ENCODE peak calls at places on chromosomes 13 and 19, in eight cellular contexts. U is mucosa of descending colon, I is ovary, Q is fibroblast of the aortic adventitia, N is GM12865, Y is AG04449, T is AG09319, M is pancreas. B is an unnamed sample.
A peak's percentile ranks its signal among the peaks of the same experiment; 100 is the strongest.

GRCh38 chr19:33302974-33303790 is 848 bp upstream of the CEBPA start:
- DNase-seq in U (peak; percentile 66), I (peak; percentile 60), Q (peak; percentile 57), N (no peak), Y (no peak), T (no peak), M (peak; percentile 88), B (peak; percentile 30)

GRCh38 chr19:34269968-34270621 is 15.7 kb downstream of the GARRE1 start:
- DNase-seq in U (peak; percentile 72), I (no peak), Q (peak; percentile 71), N (peak; percentile 88), Y (no peak), T (no peak), M (no peak), B (peak; percentile 77)

GRCh38 chr13:109297628-109298027 is 488.8 kb downstream of the IRS2 start:
- DNase-seq in U (no peak), I (no peak), Q (peak; percentile 34), N (no peak), Y (peak; percentile 79), T (peak; percentile 74), M (no peak), B (no peak)

GRCh38 chr19:50745221-50745620 is 22.1 kb downstream of the CLEC11A start:
- DNase-seq in U (no peak), I (no peak), Q (no peak), N (no peak), Y (no peak), T (no peak), M (no peak), B (no peak)

GRCh38 chr19:6577410-6578125 is 13.4 kb downstream of the CD70 start:
- DNase-seq in U (no peak), I (no peak), Q (peak; percentile 30), N (peak; percentile 97), Y (no peak), T (no peak), M (no peak), B (peak; percentile 18)

GRCh38 chr13:33323766-33324525 is 38.4 kb upstream of the STARD13 start:
- DNase-seq in U (no peak), I (no peak), Q (peak; percentile 79), N (no peak), Y (no peak), T (no peak), M (no peak), B (no peak)

GRCh38 chr13:105485061-105485460 is 1050.4 kb downstream of the EFNB2 start:
- DNase-seq in U (no peak), I (no peak), Q (no peak), N (no peak), Y (no peak), T (no peak), M (no peak), B (no peak)

GRCh38 chr19:6802336-6803035 is 30.0 kb downstream of the VAV1 start:
- DNase-seq in U (peak; percentile 67), I (no peak), Q (no peak), N (peak; percentile 92), Y (no peak), T (no peak), M (no peak), B (peak; percentile 91)

DNA sequence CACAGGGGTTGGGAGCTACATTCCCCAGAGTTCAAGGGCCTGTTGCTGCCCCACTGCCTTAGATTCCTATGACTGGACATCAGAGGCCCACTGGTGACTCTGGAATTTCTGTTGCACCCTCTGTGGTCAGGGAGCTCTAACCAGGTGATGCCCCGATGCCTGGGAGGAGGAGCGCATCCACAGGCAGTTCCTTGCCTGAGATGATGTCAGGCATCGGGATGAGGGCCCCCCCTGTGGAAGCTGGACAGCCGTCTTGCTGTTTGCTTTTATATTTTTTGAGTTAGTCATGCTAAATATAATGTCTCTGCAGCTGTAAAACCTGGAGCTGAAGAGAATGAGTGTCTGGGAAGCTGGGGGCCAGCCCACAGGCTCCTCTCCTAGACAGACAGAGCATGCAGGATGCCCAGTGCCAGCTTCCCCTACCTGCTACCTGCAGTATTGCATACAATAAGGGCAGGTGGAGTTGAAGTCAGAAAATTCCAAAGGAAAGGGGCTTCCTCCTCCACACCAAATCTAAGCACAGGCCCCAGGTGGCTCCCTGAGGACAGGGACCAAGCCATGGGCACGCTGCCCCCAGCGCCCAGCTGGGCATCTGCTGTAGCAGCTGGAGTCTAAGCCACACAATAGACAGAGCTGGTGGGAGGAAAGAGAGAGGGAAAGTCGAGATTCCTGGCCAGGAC is 16.2 kb downstream of the COL4A2 start:
- DNase-seq in U (no peak), I (no peak), Q (peak; percentile 26), N (no peak), Y (no peak), T (no peak), M (no peak), B (no peak)
- TF ChIP-seq CTCF in U (no peak), I (no peak), Q (peak; percentile 6), N (no peak), Y (no peak), T (no peak), M (no peak), B (no peak)

GRCh38 chr13:102846261-102847015 is 606 bp downstream of the ERCC5 start:
- DNase-seq in U (peak; percentile 71), I (peak; percentile 37), Q (peak; percentile 54), N (peak; percentile 70), Y (no peak), T (no peak), M (peak; percentile 69), B (peak; percentile 70)

GRCh38 chr13:102848956-102849355 is 3.1 kb downstream of the ERCC5 start:
- DNase-seq in U (no peak), I (no peak), Q (no peak), N (no peak), Y (no peak), T (no peak), M (no peak), B (no peak)

GRCh38 chr13:102845289-102845629 is 573 bp upstream of the ERCC5 start:
- DNase-seq in U (no peak), I (no peak), Q (peak; percentile 8), N (no peak), Y (no peak), T (no peak), M (no peak), B (no peak)

GRCh38 chr13:102847272-102848234 is 1.7 kb downstream of the ERCC5 start:
- DNase-seq in U (no peak), I (no peak), Q (peak; percentile 73), N (peak; percentile 56), Y (no peak), T (no peak), M (no peak), B (peak; percentile 36)

DNA sequence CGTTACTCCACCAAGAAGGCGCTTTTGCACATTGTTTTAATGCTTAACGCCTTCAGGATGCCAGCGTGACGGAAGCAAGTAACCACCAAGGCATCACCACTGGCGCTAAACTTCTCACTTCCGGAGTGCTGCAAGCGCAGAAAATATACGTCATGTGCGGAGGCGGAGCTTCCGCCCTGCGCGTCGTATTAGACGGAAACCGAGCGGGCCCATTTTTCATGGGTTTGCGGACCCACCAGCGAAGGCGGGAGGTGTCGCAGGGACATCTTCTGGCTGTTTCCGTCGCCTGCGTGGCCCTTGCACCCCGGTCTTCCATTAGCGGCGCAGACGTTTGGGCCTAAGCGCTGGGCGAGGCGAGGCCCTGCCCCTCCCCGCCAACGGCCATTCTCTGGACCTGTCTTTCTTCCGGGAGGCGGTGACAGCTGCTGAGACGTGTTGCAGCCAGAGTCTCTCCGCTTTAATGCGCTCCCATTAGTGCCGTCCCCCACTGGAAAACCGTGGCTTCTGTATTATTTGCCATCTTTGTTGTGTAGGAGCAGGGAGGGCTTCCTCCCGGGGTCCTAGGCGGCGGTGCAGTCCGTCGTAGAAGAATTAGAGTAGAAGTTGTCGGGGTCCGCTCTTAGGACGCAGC is at the start of gene ERCC5:
- DNase-seq in U (peak; percentile 97), I (peak; percentile 95), Q (peak; percentile 96), N (peak; percentile 98), Y (peak; percentile 74), T (peak; percentile 85), M (peak; percentile 94), B (peak; percentile 97)
- TF ChIP-seq CTCF in U (no peak), I (peak; percentile 25), Q (no peak), N (no peak), Y (no peak), T (no peak), M (no peak), B (no peak)

DNA sequence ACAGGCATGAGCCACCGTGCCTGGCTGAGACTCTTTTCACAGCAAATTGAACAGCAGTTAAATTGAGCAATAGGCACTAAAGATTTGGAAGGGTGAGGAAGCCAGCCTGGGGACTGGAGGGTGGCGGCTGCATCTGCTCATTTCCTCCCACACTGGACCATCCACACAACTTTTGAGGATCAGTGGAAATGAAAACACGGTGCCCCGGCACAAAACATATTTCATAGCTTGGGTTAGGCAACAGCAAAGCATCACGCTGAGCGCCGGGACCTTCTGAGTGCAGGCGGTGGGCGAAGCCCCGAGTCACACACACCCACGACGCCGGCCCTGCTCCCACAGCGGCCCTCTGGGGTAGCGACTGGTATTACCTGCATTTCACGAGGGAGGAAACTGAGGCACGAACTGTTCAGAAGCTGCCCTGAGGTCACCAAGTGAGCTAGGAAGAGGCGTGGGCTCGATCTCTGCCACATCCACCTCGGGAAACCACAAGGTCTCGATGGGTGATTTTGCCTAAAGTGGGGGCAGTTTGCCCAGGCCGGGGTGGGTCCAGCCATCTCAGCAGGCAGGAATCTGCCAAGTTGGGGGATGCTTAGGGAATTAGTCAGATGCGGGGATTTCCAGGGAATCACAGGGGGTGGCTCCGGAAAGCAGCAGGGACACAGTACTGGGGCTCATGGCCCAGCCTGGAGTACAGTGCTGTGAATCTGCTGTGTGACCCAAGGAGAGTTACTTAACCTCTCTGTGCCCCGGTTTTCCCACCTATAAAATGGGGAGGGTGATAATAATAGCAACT is 3.5 kb upstream of the SBNO2 start:
- DNase-seq in U (peak; percentile 62), I (peak; percentile 25), Q (peak; percentile 97), N (no peak), Y (peak; percentile 84), T (peak; percentile 94), M (peak; percentile 50), B (no peak)
- TF ChIP-seq CTCF in U (no peak), I (no peak), Q (peak; percentile 37), N (no peak), Y (peak; percentile 1), T (peak; percentile 41), M (no peak), B (no peak)

DNA sequence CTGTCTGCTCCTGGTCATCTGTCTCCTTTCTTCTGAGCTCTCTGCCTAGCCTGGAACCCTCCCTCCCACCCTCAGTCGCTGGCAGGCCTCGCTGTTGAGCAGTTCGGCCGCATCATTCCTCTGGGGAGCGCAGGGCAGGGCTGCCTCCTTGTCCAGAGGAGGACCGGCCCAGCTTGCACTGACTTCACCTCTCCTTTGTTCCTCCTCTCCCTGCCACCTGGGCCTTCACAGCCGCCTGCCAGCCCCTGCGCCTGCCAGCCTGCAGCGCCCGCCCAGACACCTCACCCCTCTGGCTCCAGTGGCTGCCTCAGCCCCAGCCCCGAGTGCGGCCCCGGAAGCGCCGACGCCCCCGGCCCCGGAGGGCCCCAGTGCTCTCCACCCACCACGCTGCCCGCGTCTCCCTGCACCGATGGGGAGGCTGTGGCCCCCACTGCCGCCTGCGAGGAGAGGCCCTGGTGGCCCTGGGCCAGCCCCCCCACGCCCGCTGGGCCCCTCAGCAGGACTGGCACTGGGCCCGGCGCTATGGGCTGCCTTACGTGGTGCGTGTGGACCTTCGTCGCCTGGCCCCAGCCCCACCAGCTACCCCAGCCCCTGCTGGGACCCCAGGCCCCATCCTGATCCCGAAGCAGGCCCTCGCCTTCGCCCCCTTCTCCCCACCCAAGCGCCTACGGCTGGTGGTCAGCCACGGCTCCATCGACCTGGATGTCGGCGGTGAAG is 7.2 kb downstream of the KMT5C start:
- DNase-seq in U (peak; percentile 52), I (no peak), Q (peak; percentile 47), N (no peak), Y (no peak), T (no peak), M (peak; percentile 63), B (no peak)
- TF ChIP-seq CTCF in U (no peak), I (no peak), Q (no peak), N (no peak), Y (no peak), T (no peak), M (no peak), B (no peak)

GRCh38 chr13:49436890-49437289 is 7.0 kb downstream of the CAB39L start:
- DNase-seq in U (no peak), I (peak; percentile 69), Q (peak; percentile 86), N (no peak), Y (no peak), T (peak; percentile 35), M (no peak), B (no peak)
- TF ChIP-seq CTCF in U (no peak), I (peak; percentile 51), Q (no peak), N (no peak), Y (no peak), T (peak; percentile 10), M (no peak), B (no peak)